ENCODE peak calls at places on chromosomes 2 and 18, in six cellular contexts. A is neuronal stem cell, F is H9, O is IMR-90, E is mesendoderm, P is H1. N is an unnamed sample. For H3K27me3, the result is how much of the 10 kb centered on the place peaks cover.

GRCh38 chr2:240874715-240875227 is 6.1 kb downstream of the AGXT start:
- DNase-seq in A (no peak), F (no peak), O (no peak), E (no peak), P (no peak), N (no peak)

GRCh38 chr2:94956797-94957391 is 68.6 kb upstream of the MAL start:
- DNase-seq in A (peak), F (no peak), O (peak), E (peak), P (no peak), N (peak)

GRCh38 chr18:61892683-61893303 is at the start of gene RNF152:
- DNase-seq in A (peak), F (peak), O (peak), E (peak), P (no peak), N (no peak)

GRCh38 chr18:29034113-29034856 is 857.4 kb upstream of the CDH2 start:
- DNase-seq in A (no peak), F (no peak), O (no peak), E (no peak), P (no peak), N (no peak)

GRCh38 chr2:69755862-69756467 is 14.0 kb downstream of the ANXA4 start:
- DNase-seq in A (no peak), F (no peak), O (peak), E (peak), P (no peak), N (peak)

GRCh38 chr2:239948100-239948881 is 76.9 kb downstream of the NDUFA10 start:
- DNase-seq in A (no peak), F (peak), O (no peak), E (no peak), P (no peak), N (no peak)

GRCh38 chr18:62954341-62954740 is 239.0 kb downstream of the PHLPP1 start:
- DNase-seq in A (no peak), F (no peak), O (peak), E (no peak), P (no peak), N (no peak)

GRCh38 chr18:21686282-21687105 is 18.1 kb downstream of the ABHD3 start:
- DNase-seq in A (no peak), F (no peak), O (peak), E (no peak), P (no peak), N (peak)

GRCh38 chr18:44651453-44651852 is 29.2 kb upstream of the SETBP1 start:
- DNase-seq in A (no peak), F (no peak), O (peak), E (peak), P (no peak), N (peak)

GRCh38 chr2:143901185-143901842 is 618.6 kb downstream of the ZEB2 start:
- DNase-seq in A (no peak), F (no peak), O (peak), E (no peak), P (no peak), N (peak)

GRCh38 chr18:11752116-11752911 is 63.2 kb downstream of the GNAL start:
- DNase-seq in A (peak), F (peak), O (peak), E (peak), P (no peak), N (peak)

GRCh38 chr2:231189571-231190495 is 8.6 kb upstream of the ARMC9 start:
- DNase-seq in A (no peak), F (peak), O (no peak), E (peak), P (no peak), N (no peak)

GRCh38 chr2:173119069-173119807 is 43.6 kb downstream of the MAP3K20 start:
- DNase-seq in A (no peak), F (no peak), O (no peak), E (no peak), P (no peak), N (no peak)

GRCh38 chr2:25286025-25286400 is 55.7 kb downstream of the DNMT3A start:
- DNase-seq in A (no peak), F (peak), O (no peak), E (peak), P (no peak), N (no peak)

GRCh38 chr18:50401888-50402287 is 27.0 kb downstream of the SKA1 start:
- DNase-seq in A (no peak), F (peak), O (peak), E (peak), P (no peak), N (no peak)

GRCh38 chr2:9554841-9555337 is 741 bp downstream of the ADAM17 start:
- DNase-seq in A (no peak), F (no peak), O (peak), E (peak), P (no peak), N (peak)

GRCh38 chr2:240387669-240388358 is 47.6 kb upstream of the GPC1 start:
- DNase-seq in A (no peak), F (no peak), O (peak), E (peak), P (no peak), N (no peak)

GRCh38 chr2:204486855-204487254 is 58.4 kb upstream of the PARD3B start:
- DNase-seq in A (no peak), F (no peak), O (peak), E (no peak), P (no peak), N (no peak)

GRCh38 chr18:60070631-60071030 is 170.8 kb downstream of the PMAIP1 start:
- DNase-seq in A (no peak), F (no peak), O (no peak), E (no peak), P (no peak), N (no peak)

GRCh38 chr2:14751581-14751980 is 119.1 kb downstream of the LRATD1 start:
- DNase-seq in A (no peak), F (no peak), O (no peak), E (no peak), P (no peak), N (no peak)

GRCh38 chr2:5391361-5391760 is 300.8 kb upstream of the SOX11 start:
- DNase-seq in A (no peak), F (no peak), O (no peak), E (no peak), P (no peak), N (no peak)

GRCh38 chr2:230748087-230748486 is 35.4 kb downstream of the CAB39 start:
- DNase-seq in A (no peak), F (no peak), O (no peak), E (no peak), P (no peak), N (no peak)

GRCh38 chr2:239319261-239319661 is 81.6 kb downstream of the HDAC4 start:
- DNase-seq in A (no peak), F (peak), O (peak), E (no peak), P (no peak), N (no peak)

GRCh38 chr2:201130524-201131186 is 14.7 kb downstream of the CFLAR start:
- DNase-seq in A (no peak), F (no peak), O (peak), E (no peak), P (no peak), N (peak)

GRCh38 chr2:210548878-210549384 is 7.5 kb upstream of the CPS1 start:
- DNase-seq in A (no peak), F (no peak), O (no peak), E (no peak), P (no peak), N (no peak)

GRCh38 chr2:20600756-20601325 is 50.1 kb downstream of the HS1BP3 start:
- DNase-seq in A (no peak), F (no peak), O (no peak), E (no peak), P (no peak), N (no peak)

GRCh38 chr2:45909677-45910191 is 258.3 kb downstream of the PRKCE start:
- DNase-seq in A (no peak), F (no peak), O (no peak), E (no peak), P (no peak), N (peak)

GRCh38 chr2:241764272-241765241 is 12.1 kb upstream of the GAL3ST2 start:
- DNase-seq in A (no peak), F (peak), O (no peak), E (peak), P (no peak), N (no peak)

GRCh38 chr18:9435041-9435440 is 40.3 kb upstream of the RALBP1 start:
- DNase-seq in A (no peak), F (no peak), O (no peak), E (no peak), P (no peak), N (peak)

GRCh38 chr2:96604104-96604503 is 34.0 kb downstream of the KANSL3 start:
- DNase-seq in A (no peak), F (no peak), O (no peak), E (peak), P (no peak), N (no peak)

GRCh38 chr2:31255911-31256571 is 22.1 kb downstream of the EHD3 start:
- DNase-seq in A (no peak), F (no peak), O (peak), E (no peak), P (no peak), N (no peak)

GRCh38 chr2:219171231-219171651 is 1.4 kb upstream of the SLC23A3 start:
- DNase-seq in A (peak), F (peak), O (peak), E (peak), P (no peak), N (peak)

GRCh38 chr2:80111185-80111584 is 193.4 kb downstream of the LRRTM1 start:
- DNase-seq in A (no peak), F (no peak), O (peak), E (no peak), P (no peak), N (no peak)

GRCh38 chr2:3523551-3524041 is 4.3 kb upstream of the ADI1 start:
- DNase-seq in A (no peak), F (no peak), O (peak), E (no peak), P (no peak), N (peak)

GRCh38 chr18:39591647-39592046 is 2026.0 kb upstream of the CELF4 start:
- DNase-seq in A (no peak), F (peak), O (no peak), E (peak), P (peak), N (no peak)

DNA sequence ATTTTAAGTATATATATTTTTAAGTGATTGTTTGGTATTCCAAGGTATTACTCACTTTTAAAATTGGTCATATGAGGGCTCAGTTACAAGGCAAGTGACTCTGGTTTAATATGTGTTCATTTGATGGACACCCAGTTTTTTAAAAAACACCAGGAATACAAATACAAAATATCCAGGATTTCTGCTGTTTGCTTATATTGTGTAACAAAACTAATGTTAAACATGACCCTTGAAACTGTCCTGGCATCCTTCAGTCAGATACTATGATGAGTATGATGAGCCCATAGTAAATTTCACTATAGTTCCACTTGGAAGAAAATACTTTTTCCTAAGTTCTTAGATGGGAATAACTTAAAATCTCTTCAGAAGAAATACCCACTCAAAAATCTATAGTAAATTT is 11.4 kb upstream of the ONECUT2 start:
- DNase-seq in A (no peak), F (no peak), O (no peak), E (no peak), P (no peak), N (no peak)
- H3K27me3 ChIP-seq in A (under half), F (under half), O (under half), E (under half), P (under half), N (under half)

GRCh38 chr2:109724533-109725460 is 69.3 kb upstream of the RGPD5 start:
- DNase-seq in A (no peak), F (no peak), O (no peak), E (no peak), P (no peak), N (no peak)
- H3K23ac ChIP-seq in A (peak), F (no peak), O (no peak), E (no peak), P (no peak), N (no peak)

DNA sequence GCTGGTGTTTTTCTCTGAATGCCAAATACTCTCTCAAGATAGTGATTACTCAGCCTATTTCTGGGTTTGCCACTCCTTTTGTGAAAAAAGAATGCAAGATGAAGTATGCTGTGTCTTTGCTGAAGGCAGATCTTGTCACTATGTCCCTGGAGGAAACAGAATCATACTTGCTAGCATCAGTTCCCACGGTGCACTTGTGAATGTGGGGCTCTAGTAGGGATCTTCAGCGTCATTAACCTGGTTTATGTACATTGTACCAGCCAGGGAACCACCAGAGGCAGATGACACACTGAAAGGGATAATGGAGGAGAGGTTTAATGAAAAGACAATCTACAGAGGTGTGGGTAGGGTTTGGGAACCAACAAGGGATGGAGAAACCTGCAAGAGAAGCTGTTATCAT is 131.0 kb upstream of the CXCR4 start:
- DNase-seq in A (no peak), F (no peak), O (no peak), E (no peak), P (no peak), N (no peak)
- H3K18ac ChIP-seq in A (no peak), F (no peak), O (no peak), E (no peak), P (no peak), N (no peak)

DNA sequence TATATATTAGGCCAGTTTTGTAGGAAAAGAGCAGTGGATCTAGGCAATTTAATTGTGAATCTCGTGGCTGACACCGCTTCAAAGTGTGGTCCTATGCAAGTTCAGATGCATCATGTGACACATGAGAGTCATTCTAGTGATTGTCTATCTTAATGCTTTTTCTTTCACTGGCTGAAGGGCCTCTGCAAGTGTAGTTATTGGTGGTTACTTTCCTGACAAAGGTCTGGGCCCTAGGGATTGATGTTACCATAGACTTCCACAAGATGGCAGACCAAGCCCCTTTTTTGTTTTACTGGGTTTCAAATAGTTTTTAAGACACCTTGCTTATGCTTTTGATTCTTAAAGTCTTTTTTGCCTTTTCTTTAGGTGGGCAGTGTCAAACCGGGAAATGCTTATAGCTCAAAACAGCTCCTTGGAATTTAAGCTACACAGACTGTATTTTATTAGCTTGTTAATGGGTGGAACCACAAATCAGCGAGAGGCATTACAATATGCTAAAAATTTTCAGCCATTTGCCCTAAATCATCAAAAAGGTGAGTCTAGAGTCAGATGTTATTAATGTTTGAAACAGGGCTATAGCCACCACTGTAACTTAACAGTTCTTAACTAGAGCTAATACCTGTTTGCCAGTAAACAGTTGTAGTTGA is 25.9 kb downstream of the CD8A start:
- DNase-seq in A (peak), F (no peak), O (peak), E (peak), P (no peak), N (peak)
- H3K27me3 ChIP-seq in A (under half), F (under half), O (under half), E (under half), P (under half), N (under half)

DNA sequence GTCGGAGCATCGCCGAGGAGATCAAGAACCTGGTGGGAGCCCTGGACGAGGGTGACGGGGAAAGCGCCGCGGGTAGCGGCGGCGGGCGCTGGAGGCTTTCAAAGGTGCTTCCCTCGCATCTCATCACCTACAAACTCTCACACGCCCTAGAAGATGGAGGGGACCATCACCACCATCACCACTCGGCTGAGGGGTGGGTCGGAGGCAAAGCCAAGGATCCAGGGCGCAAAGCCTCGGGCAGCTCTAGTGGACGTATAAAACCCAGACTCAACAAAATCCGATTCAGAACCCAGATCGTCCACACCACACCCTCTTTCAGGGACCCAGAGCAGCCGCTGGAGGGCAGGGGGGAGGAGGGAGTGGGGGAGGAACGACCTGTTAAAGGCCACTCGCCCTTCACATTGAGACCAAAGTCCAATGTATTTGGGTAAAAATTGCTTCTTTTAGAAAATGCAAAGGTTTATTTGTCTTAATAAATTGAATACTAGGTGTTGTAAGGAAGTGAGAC is 1.5 kb downstream of the SOWAHC start:
- DNase-seq in A (no peak), F (peak), O (no peak), E (peak), P (no peak), N (peak)
- H3K23ac ChIP-seq in A (peak), F (no peak), O (no peak), E (no peak), P (no peak), N (no peak)

GRCh38 chr2:191961556-191961955 is 114.7 kb upstream of the CAVIN2 start:
- DNase-seq in A (no peak), F (no peak), O (peak), E (no peak), P (no peak), N (no peak)
- H3K18ac ChIP-seq in A (no peak), F (no peak), O (no peak), E (no peak), P (no peak), N (no peak)

DNA sequence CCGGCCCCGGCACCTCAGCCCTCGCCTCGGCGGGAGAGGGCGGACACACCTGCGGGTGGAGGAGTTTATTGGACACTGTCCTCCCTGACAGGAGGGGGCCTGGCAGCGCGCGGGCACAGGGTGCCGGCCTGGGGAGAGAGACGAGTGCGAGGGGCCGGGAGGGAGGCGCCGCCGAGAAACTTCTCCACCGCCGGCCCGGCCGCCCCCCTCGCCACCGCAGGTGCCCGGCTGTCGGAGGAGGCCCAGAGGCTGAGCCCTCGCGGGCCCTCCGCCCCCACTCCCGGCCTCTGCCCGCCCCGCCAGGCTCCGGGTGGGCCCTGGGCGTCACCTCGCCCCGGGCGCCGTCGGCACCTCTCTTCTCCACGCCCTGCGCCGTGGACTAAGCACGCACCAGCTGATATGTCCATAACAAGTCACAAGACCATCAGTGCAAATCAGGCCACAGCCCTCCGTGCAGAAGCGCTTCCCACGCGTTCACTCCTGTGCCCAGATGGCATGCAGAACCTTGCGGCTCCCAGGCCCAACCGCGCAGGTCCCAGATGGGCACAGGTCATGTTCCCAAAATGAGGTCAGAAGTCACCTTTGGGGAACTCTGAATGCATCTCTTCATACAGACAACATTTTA is 311.2 kb downstream of the CELF4 start:
- DNase-seq in A (no peak), F (no peak), O (no peak), E (peak), P (no peak), N (no peak)
- H3K27me3 ChIP-seq in A (under half), F (under half), O (under half), E (under half), P (under half), N (under half)

DNA sequence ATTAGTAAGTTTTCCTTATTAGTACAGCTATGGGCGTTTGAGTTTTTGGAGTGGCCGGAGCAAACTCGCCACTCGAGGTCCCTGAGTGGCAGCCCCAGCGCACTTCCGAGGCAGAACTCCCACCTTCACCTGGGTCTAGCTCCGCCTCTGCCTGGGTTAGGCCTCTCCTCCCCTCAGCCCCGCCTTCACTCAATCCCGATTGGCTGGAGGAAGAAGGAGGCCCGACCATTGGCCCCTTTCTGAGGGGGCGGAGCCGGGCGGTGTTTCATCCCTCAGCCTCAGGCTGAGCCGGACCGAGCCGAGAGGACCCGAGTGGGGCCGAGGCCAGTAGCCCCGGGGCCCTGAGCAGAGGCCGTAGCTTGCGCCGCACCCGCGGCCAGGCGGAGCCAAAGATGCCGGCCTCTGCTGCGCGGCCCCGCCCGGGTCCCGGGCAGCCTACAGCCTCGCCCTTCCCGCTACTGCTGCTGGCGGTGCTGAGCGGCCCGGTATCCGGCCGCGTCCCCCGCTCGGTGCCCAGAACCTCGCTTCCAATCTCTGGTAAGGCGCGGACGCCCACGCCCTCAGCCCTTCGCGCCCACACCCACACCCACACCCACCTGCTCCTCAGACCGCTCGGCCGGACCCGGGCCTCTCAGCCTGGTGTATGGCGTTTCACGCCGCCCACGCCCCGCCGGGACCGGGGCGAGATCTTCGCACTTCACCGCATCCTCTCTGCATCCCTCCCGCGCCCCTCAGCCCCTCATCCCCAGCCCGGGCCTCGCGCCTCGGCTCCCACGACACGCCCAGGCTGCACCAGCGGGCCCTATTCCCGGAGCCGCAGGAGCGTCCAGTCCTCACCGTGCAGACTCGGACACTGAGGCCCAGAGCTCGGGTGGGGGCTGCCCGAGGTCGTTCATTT is at the start of gene SEMA4F:
- DNase-seq in A (peak), F (peak), O (peak), E (peak), P (peak), N (peak)
- H3K23ac ChIP-seq in A (peak), F (no peak), O (peak), E (peak), P (no peak), N (no peak)